ENCODE peak calls at places on chromosome 21, in four cellular contexts. S, Q, N and V are unnamed samples.

GRCh38 chr21:42068592-42068991 is 2.5 kb upstream of the UMODL1 start:
- DNase-seq in Q (no peak), N (no peak), S (no peak), V (no peak)

GRCh38 chr21:45767071-45768006 is 123.8 kb downstream of the PCBP3 start:
- DNase-seq in N (no peak), Q (no peak), S (no peak), V (no peak)

GRCh38 chr21:31993826-31994791 is 121.3 kb downstream of the HUNK start:
- DNase-seq in S (no peak), Q (no peak), N (no peak), V (no peak)

GRCh38 chr21:15278279-15278678 is 213.5 kb upstream of the NRIP1 start:
- DNase-seq in Q (no peak), N (no peak), S (no peak), V (no peak)

GRCh38 chr21:29072873-29073221 is 601 bp downstream of the CCT8 start:
- DNase-seq in N (no peak), Q (no peak), S (no peak), V (no peak)

GRCh38 chr21:29078884-29079765 is 5.7 kb upstream of the CCT8 start:
- DNase-seq in N (no peak), Q (no peak), S (no peak), V (no peak)

GRCh38 chr21:29436143-29436542 is 137.4 kb downstream of the BACH1 start:
- DNase-seq in Q (no peak), S (no peak), N (no peak), V (no peak)

GRCh38 chr21:29382029-29382654 is 83.4 kb downstream of the BACH1 start:
- DNase-seq in Q (no peak), N (no peak), S (no peak), V (no peak)

GRCh38 chr21:14383596-14384210 is 757 bp upstream of the HSPA13 start:
- DNase-seq in Q (no peak), N (no peak), S (peak), V (no peak)

GRCh38 chr21:45482899-45483821 is 59.1 kb downstream of the SLC19A1 start:
- DNase-seq in S (no peak), Q (no peak), N (no peak), V (no peak)

GRCh38 chr21:28737671-28738279 is 254.9 kb downstream of the LTN1 start:
- DNase-seq in S (no peak), N (no peak), Q (no peak), V (no peak)

GRCh38 chr21:14535702-14536101 is 10.4 kb downstream of the SAMSN1 start:
- DNase-seq in Q (no peak), S (no peak), N (no peak), V (no peak)

GRCh38 chr21:17613242-17613676 is 558 bp upstream of the BTG3 start:
- DNase-seq in N (peak), S (peak), Q (no peak), V (no peak)

GRCh38 chr21:14740692-14741091 is 194.6 kb upstream of the SAMSN1 start:
- DNase-seq in S (no peak), Q (no peak), N (no peak), V (no peak)

GRCh38 chr21:26966360-26966977 is 419 bp downstream of the ADAMTS5 start:
- DNase-seq in S (no peak), Q (no peak), N (peak), V (no peak)

GRCh38 chr21:45994738-45995685 is 13.4 kb downstream of the COL6A1 start:
- DNase-seq in N (no peak), Q (no peak), S (no peak), V (no peak)

GRCh38 chr21:41536076-41536826 is 28.3 kb upstream of the TMPRSS2 start:
- DNase-seq in S (peak), Q (no peak), N (no peak), V (no peak)

GRCh38 chr21:45418301-45419071 is 13.5 kb downstream of the COL18A1 start:
- DNase-seq in N (no peak), Q (no peak), S (no peak), V (no peak)

GRCh38 chr21:16070207-16070651 is 340.4 kb downstream of the USP25 start:
- DNase-seq in Q (no peak), S (no peak), N (no peak), V (no peak)

GRCh38 chr21:32007461-32007860 is 134.6 kb downstream of the HUNK start:
- DNase-seq in N (no peak), Q (no peak), S (no peak), V (peak)

GRCh38 chr21:45570071-45570470 is 27.8 kb upstream of the SLC19A1 start:
- DNase-seq in N (no peak), S (no peak), Q (no peak), V (no peak)

GRCh38 chr21:45060089-45060488 is 14.3 kb upstream of the ADARB1 start:
- DNase-seq in N (no peak), Q (no peak), S (no peak), V (no peak)

DNA sequence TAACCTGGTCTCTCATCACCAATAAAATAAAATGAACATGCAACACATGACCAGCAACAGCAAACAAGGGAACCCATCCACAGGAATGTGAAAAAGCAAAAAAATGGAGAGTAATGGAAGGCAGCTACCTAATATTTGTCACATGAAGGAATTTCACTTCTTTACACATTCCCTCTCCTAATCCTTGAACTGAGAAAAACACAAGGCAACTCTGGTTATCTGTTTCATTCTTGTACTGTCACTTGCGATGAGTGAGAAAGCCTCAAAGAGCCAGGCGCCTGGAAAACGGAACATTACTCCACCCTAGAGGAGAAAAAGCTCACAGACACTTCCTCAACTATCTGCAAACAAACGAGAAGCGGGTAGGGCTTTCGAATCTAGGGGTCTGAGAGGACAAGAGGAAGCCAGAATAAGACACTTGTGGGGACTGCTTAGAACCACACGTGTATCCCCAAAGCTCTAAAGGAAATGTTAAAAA is 13.8 kb downstream of the HSF2BP start:
- DNase-seq in N (peak), Q (peak), S (peak), V (no peak)
- TF ChIP-seq CTCF in N (peak), Q (peak), S (no peak), V (peak)

DNA sequence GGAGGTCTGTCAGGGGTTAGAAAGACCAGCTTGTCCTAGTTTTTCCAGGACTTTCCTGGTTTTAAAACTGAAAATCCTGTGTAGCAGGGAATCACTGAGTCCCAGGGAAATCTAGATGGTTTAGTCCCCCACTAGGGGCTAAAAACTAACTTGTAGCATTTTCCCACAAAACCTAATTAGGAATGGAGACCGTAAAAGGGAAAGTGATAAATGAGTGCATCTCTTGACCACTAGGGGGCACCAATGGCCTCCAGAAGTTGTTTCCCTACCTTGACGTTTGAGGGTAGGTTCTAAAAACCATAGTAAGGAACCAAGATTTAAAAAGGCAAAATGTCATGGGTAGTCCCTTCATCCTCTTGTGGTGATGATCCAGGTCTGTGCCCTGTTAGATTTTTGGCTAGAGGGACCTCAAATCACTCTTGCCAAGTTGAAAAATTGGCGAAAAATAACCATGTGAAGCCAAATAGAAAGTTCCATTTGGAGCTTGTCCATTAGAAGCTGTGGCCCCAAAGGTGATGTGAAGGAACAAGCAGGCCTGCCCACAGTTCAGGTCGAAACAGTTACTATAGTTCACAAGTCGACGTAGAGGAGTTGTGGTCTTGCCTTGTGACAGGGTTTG is 24.5 kb downstream of the CLIC6 start:
- DNase-seq in S (peak), N (peak), Q (peak), V (peak)
- TF ChIP-seq CTCF in S (peak), N (peak), Q (peak), V (peak)

GRCh38 chr21:39467746-39468145 is 16.0 kb downstream of the SH3BGR start:
- DNase-seq in S (no peak), N (no peak), Q (no peak), V (no peak)
- TF ChIP-seq CTCF in S (no peak), N (no peak), Q (no peak), V (no peak)

GRCh38 chr21:22575165-22575584 is 1577.0 kb downstream of the NCAM2 start:
- DNase-seq in N (no peak), Q (no peak), S (no peak), V (no peak)
- TF ChIP-seq CTCF in N (no peak), Q (no peak), S (no peak), V (no peak)

DNA sequence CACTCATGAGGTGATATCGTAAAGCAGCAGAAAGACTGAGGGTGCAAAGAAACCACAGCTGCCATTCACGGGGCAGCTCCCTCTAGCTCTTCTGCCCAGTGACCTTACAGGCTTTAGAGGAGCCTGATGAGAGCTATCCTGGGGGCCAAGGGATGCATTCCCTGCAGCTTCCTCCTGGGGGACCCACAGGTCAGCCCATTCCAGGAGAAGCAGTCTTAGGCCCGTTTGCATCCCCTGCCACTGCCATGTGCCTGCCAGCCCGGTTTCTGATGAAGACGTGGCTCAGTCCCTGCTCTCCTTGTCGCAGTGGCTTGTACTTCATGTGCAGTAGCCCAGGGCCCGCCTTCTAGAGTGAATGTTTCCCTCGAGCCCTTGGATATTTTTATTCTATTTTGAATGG is 22.8 kb downstream of the ATP5PO start:
- DNase-seq in N (no peak), Q (no peak), S (peak), V (no peak)
- TF ChIP-seq CTCF in N (no peak), Q (no peak), S (no peak), V (no peak)

GRCh38 chr21:36932417-36932816 is 34.1 kb downstream of the HLCS start:
- DNase-seq in S (no peak), N (no peak), Q (no peak), V (no peak)
- TF ChIP-seq CTCF in S (no peak), N (no peak), Q (no peak), V (no peak)

GRCh38 chr21:23534833-23535232 is 2072.4 kb downstream of the MRPL39 start:
- DNase-seq in N (no peak), S (no peak), Q (no peak), V (no peak)

GRCh38 chr21:23531444-23531843 is 2075.8 kb downstream of the MRPL39 start:
- DNase-seq in N (no peak), S (no peak), Q (no peak), V (no peak)
- TF ChIP-seq CTCF in N (no peak), S (no peak), Q (no peak), V (no peak)

GRCh38 chr21:30714436-30714835 is 4.1 kb downstream of the KRTAP21-3 start:
- DNase-seq in S (no peak), N (no peak), Q (no peak), V (no peak)

GRCh38 chr21:30718239-30718909 is at the start of gene KRTAP21-3:
- DNase-seq in Q (no peak), S (no peak), N (no peak), V (no peak)

GRCh38 chr21:30713786-30714185 is 4.8 kb downstream of the KRTAP21-3 start:
- DNase-seq in Q (no peak), N (no peak), S (no peak), V (no peak)

GRCh38 chr21:30717105-30717504 is 1.5 kb downstream of the KRTAP21-3 start:
- DNase-seq in N (no peak), Q (no peak), S (no peak), V (no peak)

GRCh38 chr21:30714946-30715345 is 3.6 kb downstream of the KRTAP21-3 start:
- DNase-seq in S (no peak), N (no peak), Q (no peak), V (no peak)
- TF ChIP-seq CTCF in S (no peak), N (no peak), Q (no peak), V (no peak)